ENCODE peak calls at places on chromosomes 7 and 10, in six cellular contexts. P is LoVo, J is cardiac muscle cell, Q is OCI-M1, Y is NT2/D1, A is testis. D is an unnamed sample.

GRCh38 chr7:18494821-18495408 is 634 bp upstream of the HDAC9 start:
- DNase-seq in P (no peak), J (peak; percentile 67), Q (peak; percentile 64), Y (no peak), A (peak; percentile 36), D (no peak)

GRCh38 chr7:94654764-94655561 is 970 bp downstream of the SGCE start:
- DNase-seq in P (no peak), J (peak; percentile 65), Q (no peak), Y (no peak), A (peak; percentile 59), D (no peak)

GRCh38 chr10:50577681-50578350 is 45.9 kb downstream of the SGMS1 start:
- DNase-seq in P (no peak), J (peak; percentile 76), Q (peak; percentile 99), Y (no peak), A (peak; percentile 79), D (peak; percentile 93)

GRCh38 chr10:43398939-43399871 is 9.8 kb downstream of the HNRNPF start:
- DNase-seq in P (no peak), J (peak; percentile 43), Q (peak; percentile 59), Y (no peak), A (no peak), D (no peak)

GRCh38 chr10:126508535-126509040 is 120.3 kb upstream of the ADAM12 start:
- DNase-seq in P (no peak), J (no peak), Q (no peak), Y (no peak), A (no peak), D (no peak)

GRCh38 chr7:27739301-27739913 is 555 bp upstream of the TAX1BP1 start:
- DNase-seq in P (peak; percentile 75), J (no peak), Q (peak; percentile 87), Y (peak; percentile 13), A (no peak), D (peak; percentile 87)

GRCh38 chr7:112422842-112423496 is 27.3 kb upstream of the IFRD1 start:
- DNase-seq in P (peak; percentile 95), J (peak; percentile 96), Q (peak; percentile 63), Y (peak; percentile 77), A (peak; percentile 88), D (peak; percentile 73)

GRCh38 chr10:97687785-97688781 is 1.0 kb upstream of the AVPI1 start:
- DNase-seq in P (no peak), J (peak; percentile 63), Q (peak; percentile 79), Y (no peak), A (peak; percentile 52), D (peak; percentile 43)

GRCh38 chr10:93115661-93116383 is 42.1 kb downstream of the CYP26A1 start:
- DNase-seq in P (peak; percentile 34), J (peak; percentile 73), Q (peak; percentile 87), Y (peak; percentile 68), A (peak; percentile 79), D (peak; percentile 67)

GRCh38 chr7:93145324-93145723 is 2.9 kb downstream of the SAMD9L start:
- DNase-seq in P (no peak), J (no peak), Q (peak; percentile 92), Y (no peak), A (no peak), D (no peak)

GRCh38 chr10:122113161-122113944 is 124.4 kb downstream of the TACC2 start:
- DNase-seq in P (peak; percentile 71), J (peak; percentile 74), Q (peak; percentile 61), Y (no peak), A (peak; percentile 81), D (peak; percentile 16)

GRCh38 chr10:71025535-71025934 is 137.2 kb upstream of the PCBD1 start:
- DNase-seq in P (peak; percentile 17), J (no peak), Q (no peak), Y (peak; percentile 30), A (no peak), D (no peak)

GRCh38 chr7:94123136-94123535 is 119.0 kb upstream of the BET1 start:
- DNase-seq in P (no peak), J (no peak), Q (no peak), Y (no peak), A (no peak), D (no peak)

GRCh38 chr10:83934062-83934461 is 205.2 kb upstream of the GHITM start:
- DNase-seq in P (no peak), J (no peak), Q (no peak), Y (no peak), A (no peak), D (no peak)

GRCh38 chr10:27252267-27253000 is 11.8 kb upstream of the ACBD5 start:
- DNase-seq in P (no peak), J (peak; percentile 83), Q (peak; percentile 72), Y (no peak), A (peak; percentile 78), D (peak; percentile 82)

GRCh38 chr10:69446650-69447151 is 4.6 kb upstream of the TSPAN15 start:
- DNase-seq in P (peak; percentile 79), J (peak; percentile 80), Q (peak; percentile 29), Y (no peak), A (no peak), D (no peak)

GRCh38 chr10:132062181-132062515 is 3.6 kb upstream of the JAKMIP3 start:
- DNase-seq in P (no peak), J (no peak), Q (no peak), Y (no peak), A (no peak), D (no peak)

GRCh38 chr7:98616381-98617050 is 569 bp upstream of the NPTX2 start:
- DNase-seq in P (no peak), J (no peak), Q (no peak), Y (no peak), A (peak; percentile 40), D (peak; percentile 5)

GRCh38 chr7:158818325-158819213 is 10.7 kb downstream of the ESYT2 start:
- DNase-seq in P (peak; percentile 95), J (peak; percentile 96), Q (peak; percentile 86), Y (peak; percentile 30), A (peak; percentile 83), D (peak; percentile 75)

D was measured in erythroblast.